ENCODE peak calls at places on chromosomes 7 and 10, in four cellular contexts. V is GM12878, E is HCT116, L is HepG2. T is an unnamed sample.
A peak's percentile ranks its signal among the peaks of the same experiment; 100 is the strongest.

GRCh38 chr7:155459133-155459866 is 1.4 kb downstream of the EN2 start:
- DNase-seq in V (no peak), E (no peak), L (no peak), T (no peak)

GRCh38 chr7:20651960-20652544 is 36.6 kb downstream of the ABCB5 start:
- DNase-seq in V (no peak), E (peak; percentile 15), L (no peak), T (no peak)

GRCh38 chr10:102555781-102556328 is 52.1 kb downstream of the SUFU start:
- DNase-seq in V (no peak), E (no peak), L (no peak), T (no peak)

GRCh38 chr10:29828978-29829377 is 194.2 kb upstream of the SVIL start:
- DNase-seq in V (no peak), E (no peak), L (no peak), T (no peak)

GRCh38 chr10:604716-605631 is 84.5 kb downstream of the DIP2C start:
- DNase-seq in V (no peak), E (no peak), L (no peak), T (no peak)

GRCh38 chr10:57395921-57396320 is 871.8 kb downstream of the IPMK start:
- DNase-seq in V (no peak), E (no peak), L (no peak), T (no peak)

GRCh38 chr10:11160982-11161554 is 143.4 kb downstream of the CELF2 start:
- DNase-seq in V (no peak), E (no peak), L (no peak), T (no peak)

GRCh38 chr7:2633538-2634264 is 1.9 kb downstream of the TTYH3 start:
- DNase-seq in V (no peak), E (no peak), L (peak; percentile 45), T (no peak)

GRCh38 chr10:1156921-1157614 is 100.9 kb downstream of the WDR37 start:
- DNase-seq in V (no peak), E (no peak), L (no peak), T (no peak)

GRCh38 chr7:15007507-15007906 is 105.0 kb upstream of the DGKB start:
- DNase-seq in V (no peak), E (peak; percentile 43), L (peak; percentile 3), T (peak; percentile 42)

GRCh38 chr10:93115661-93116383 is 42.1 kb downstream of the CYP26A1 start:
- DNase-seq in V (peak; percentile 32), E (peak; percentile 74), L (peak; percentile 63), T (peak; percentile 68)

GRCh38 chr7:5621776-5622175 is 159.7 kb downstream of the RNF216 start:
- DNase-seq in V (no peak), E (no peak), L (no peak), T (no peak)

GRCh38 chr10:83262434-83262833 is 876.9 kb upstream of the GHITM start:
- DNase-seq in V (no peak), E (no peak), L (no peak), T (no peak)

GRCh38 chr7:42493436-42494198 is 256.6 kb upstream of the GLI3 start:
- DNase-seq in V (no peak), E (no peak), L (no peak), T (peak; percentile 58)

GRCh38 chr10:88938938-88939337 is 13.6 kb downstream of the ACTA2 start:
- DNase-seq in V (no peak), E (no peak), L (no peak), T (no peak)

GRCh38 chr10:93071674-93072224 is 1.9 kb upstream of the CYP26A1 start:
- DNase-seq in V (no peak), E (no peak), L (peak; percentile 70), T (no peak)

GRCh38 chr7:117808910-117809705 is 64.1 kb downstream of the CTTNBP2 start:
- DNase-seq in V (no peak), E (no peak), L (no peak), T (no peak)

GRCh38 chr7:20172736-20173334 is 44.3 kb downstream of the MACC1 start:
- DNase-seq in V (no peak), E (peak; percentile 52), L (peak; percentile 33), T (peak; percentile 83)

GRCh38 chr10:94274142-94274787 is 88.5 kb downstream of the NOC3L start:
- DNase-seq in V (no peak), E (no peak), L (no peak), T (no peak)

GRCh38 chr7:96629884-96630283 is 79.8 kb downstream of the SEM1 start:
- DNase-seq in V (no peak), E (no peak), L (no peak), T (no peak)

GRCh38 chr10:66813122-66813521 is 112.7 kb upstream of the LRRTM3 start:
- DNase-seq in V (no peak), E (no peak), L (no peak), T (no peak)

GRCh38 chr10:28778524-28778923 is 101.2 kb downstream of the BAMBI start:
- DNase-seq in V (no peak), E (no peak), L (no peak), T (no peak)

GRCh38 chr7:30750574-30751256 is 1.2 kb upstream of the INMT start:
- DNase-seq in V (no peak), E (no peak), L (no peak), T (no peak)

GRCh38 chr10:3783721-3784432 is 1.1 kb downstream of the KLF6 start:
- DNase-seq in V (no peak), E (no peak), L (peak; percentile 86), T (peak; percentile 72)

GRCh38 chr7:54546081-54546985 is 4.2 kb downstream of the VSTM2A start:
- DNase-seq in V (no peak), E (no peak), L (peak; percentile 20), T (no peak)

GRCh38 chr10:3584926-3585784 is 199.9 kb downstream of the KLF6 start:
- DNase-seq in V (no peak), E (no peak), L (no peak), T (no peak)

GRCh38 chr10:86684305-86684704 is 16.0 kb downstream of the LDB3 start:
- DNase-seq in V (no peak), E (no peak), L (no peak), T (no peak)

GRCh38 chr10:126448091-126448490 is 59.8 kb upstream of the ADAM12 start:
- DNase-seq in V (no peak), E (no peak), L (no peak), T (no peak)

GRCh38 chr7:2063562-2064360 is 169.0 kb downstream of the MAD1L1 start:
- DNase-seq in V (no peak), E (no peak), L (no peak), T (no peak)

GRCh38 chr10:112185959-112186358 is 2.4 kb upstream of the GPAM start:
- DNase-seq in V (no peak), E (no peak), L (no peak), T (no peak)

GRCh38 chr7:155907450-155908177 is 95.4 kb upstream of the SHH start:
- DNase-seq in V (no peak), E (no peak), L (no peak), T (no peak)

GRCh38 chr10:86219271-86219670 is 147.3 kb downstream of the GRID1 start:
- DNase-seq in V (no peak), E (no peak), L (no peak), T (no peak)

GRCh38 chr7:43781726-43782607 is 23.5 kb downstream of the BLVRA start:
- DNase-seq in V (no peak), E (no peak), L (peak; percentile 90), T (no peak)

GRCh38 chr7:43784030-43785001 is 25.8 kb downstream of the BLVRA start:
- DNase-seq in V (peak; percentile 82), E (no peak), L (no peak), T (no peak)

GRCh38 chr7:43782768-43783555 is 24.5 kb downstream of the BLVRA start:
- DNase-seq in V (no peak), E (no peak), L (no peak), T (no peak)

DNA sequence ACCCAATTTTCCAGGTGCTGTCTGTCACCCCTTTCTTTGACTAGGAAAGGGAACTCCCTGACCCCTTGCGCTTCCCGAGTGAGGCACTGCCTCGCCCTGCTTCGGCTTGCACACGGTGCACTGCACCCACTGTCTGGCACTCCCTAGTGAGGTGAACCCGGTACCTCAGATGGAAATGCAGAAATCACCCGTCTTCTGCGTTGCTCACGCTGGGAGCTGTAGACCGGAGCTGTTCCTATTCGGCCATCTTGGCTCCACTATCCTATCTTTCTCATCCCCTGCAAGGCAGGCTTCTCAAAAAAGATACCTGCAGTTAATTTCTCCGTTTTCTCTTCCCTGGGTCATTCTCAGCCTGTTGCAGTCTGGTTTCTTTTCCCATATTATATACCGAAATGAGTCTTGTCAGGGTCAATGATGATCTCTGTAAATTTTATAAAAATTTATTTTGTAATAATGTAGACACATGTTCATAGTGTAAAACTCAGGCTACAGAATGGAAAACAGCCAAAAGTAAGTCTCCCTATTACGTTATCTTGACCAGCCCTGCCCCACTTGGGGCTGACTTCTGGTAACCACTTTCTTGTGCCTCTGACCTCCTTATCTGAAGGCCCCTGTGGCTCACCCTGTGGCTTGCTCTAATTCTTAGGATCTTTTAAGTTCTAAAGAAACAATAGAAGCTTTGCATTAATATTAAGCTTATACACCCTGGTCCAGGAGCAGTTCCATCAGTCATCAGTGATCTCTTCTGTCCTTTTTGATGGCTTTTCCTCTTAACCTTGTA is 20.7 kb downstream of the BLVRA start:
- DNase-seq in V (no peak), E (no peak), L (no peak), T (no peak)
- TF ChIP-seq ZNF274 in V (no peak), E (no peak), L (no peak), T (no peak)

GRCh38 chr10:13087601-13087985 is 12.4 kb upstream of the OPTN start:
- DNase-seq in V (no peak), E (no peak), L (no peak), T (no peak)
- H3K9ac ChIP-seq in V (no peak overlapping the region), E (no peak overlapping the region), L (no peak overlapping the region), T (no peak overlapping the region)

DNA sequence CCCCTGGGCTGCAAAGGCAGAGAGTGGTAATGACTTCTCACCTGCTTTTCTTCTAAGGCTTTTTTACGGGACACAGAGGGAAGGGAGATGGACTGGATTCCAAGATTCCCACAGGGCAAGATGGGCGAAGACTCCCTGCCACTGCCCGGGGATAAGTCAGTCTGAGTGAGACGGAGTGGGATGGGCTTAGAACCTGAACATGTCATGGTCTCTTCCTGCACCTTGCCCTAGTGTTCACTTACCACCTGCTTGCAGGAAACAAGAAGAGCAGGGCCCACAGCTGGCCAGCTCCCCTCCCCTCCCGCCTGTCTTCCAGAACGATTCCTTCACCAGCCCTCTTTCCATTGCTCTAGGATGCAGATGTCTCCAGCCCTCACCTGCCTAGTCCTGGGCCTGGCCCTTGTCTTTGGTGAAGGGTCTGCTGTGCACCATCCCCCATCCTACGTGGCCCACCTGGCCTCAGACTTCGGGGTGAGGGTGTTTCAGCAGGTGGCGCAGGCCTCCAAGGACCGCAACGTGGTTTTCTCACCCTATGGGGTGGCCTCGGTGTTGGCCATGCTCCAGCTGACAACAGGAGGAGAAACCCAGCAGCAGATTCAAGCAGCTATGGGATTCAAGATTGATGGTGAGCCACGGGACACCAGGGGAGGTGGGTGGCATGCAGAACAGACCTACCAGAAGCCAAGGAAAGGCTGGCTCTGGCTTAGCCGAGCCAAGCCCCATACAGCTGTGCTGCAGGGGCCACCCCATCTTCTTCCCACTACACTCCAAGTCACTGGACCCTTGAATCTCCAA is 1.3 kb downstream of the SERPINE1 start:
- DNase-seq in V (no peak), E (no peak), L (no peak), T (no peak)
- H3K36me3 ChIP-seq in V (no peaks in the 10 kb centered on the region), E (peaks cover 5% of the 10 kb centered on the region), L (peaks cover 37% of the 10 kb centered on the region), T (peaks cover 38% of the 10 kb centered on the region)

DNA sequence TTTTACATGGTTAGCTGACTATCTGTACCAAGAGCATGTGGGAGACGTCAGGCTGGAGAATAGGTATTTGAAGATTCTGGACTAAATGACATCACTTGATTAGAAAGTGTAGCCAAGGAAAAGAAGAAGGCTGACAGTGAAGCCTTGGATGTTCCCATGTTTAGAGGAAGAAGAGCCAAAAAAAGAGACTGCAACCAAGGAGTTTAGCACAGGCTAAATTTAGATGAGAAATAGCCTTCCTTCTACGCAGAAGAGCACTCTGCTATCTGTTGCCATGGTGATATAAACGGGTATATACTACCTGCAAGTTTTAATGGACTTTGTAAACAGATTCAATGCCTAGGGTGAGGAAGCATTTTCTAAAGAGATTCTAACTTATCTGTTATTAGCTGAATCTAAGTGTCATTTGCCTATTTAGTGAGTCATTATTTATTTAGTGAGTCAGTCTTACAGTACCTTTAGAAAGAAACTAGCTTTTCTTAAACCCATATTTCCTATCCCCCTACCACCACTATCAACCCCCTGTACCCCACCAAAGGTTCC is 69.8 kb downstream of the CDK6 start:
- DNase-seq in V (no peak), E (no peak), L (peak; percentile 53), T (no peak)
- TF ChIP-seq ZNF274 in V (no peak), E (no peak), L (no peak), T (no peak)